ENCODE peak calls at places on chromosomes 4 and X, in eight cellular contexts. One of them, this sample, is unnamed.

GRCh38 chrX:49237060-49237459 is 1.8 kb downstream of the CCDC22 start:
- DNase-seq in uterus: no peak
- DNase-seq in A673: no peak
- DNase-seq in RWPE1: no peak
- DNase-seq in aorta: no peak
- DNase-seq in body of pancreas: no peak
- DNase-seq in GM23338: no peak
- DNase-seq in MM.1S: no peak
- DNase-seq in this sample: no peak

GRCh38 chrX:47285762-47286320 is 53.0 kb downstream of the USP11 start:
- DNase-seq in uterus: peak
- DNase-seq in GM23338: no peak
- DNase-seq in aorta: no peak
- DNase-seq in MM.1S: no peak
- DNase-seq in A673: peak
- DNase-seq in RWPE1: no peak
- DNase-seq in body of pancreas: no peak
- DNase-seq in this sample: no peak

GRCh38 chr4:148094149-148094548 is 348.1 kb downstream of the NR3C2 start:
- DNase-seq in uterus: no peak
- DNase-seq in body of pancreas: no peak
- DNase-seq in RWPE1: no peak
- DNase-seq in aorta: no peak
- DNase-seq in A673: peak
- DNase-seq in GM23338: no peak
- DNase-seq in MM.1S: no peak
- DNase-seq in this sample: no peak

GRCh38 chrX:69236641-69237040 is 71.4 kb upstream of the PJA1 start:
- DNase-seq in GM23338: no peak
- DNase-seq in body of pancreas: no peak
- DNase-seq in A673: no peak
- DNase-seq in RWPE1: no peak
- DNase-seq in MM.1S: no peak
- DNase-seq in uterus: no peak
- DNase-seq in aorta: no peak
- DNase-seq in this sample: no peak

GRCh38 chr4:126375462-126376054 is 1060.8 kb downstream of the FAT4 start:
- DNase-seq in uterus: no peak
- DNase-seq in body of pancreas: no peak
- DNase-seq in MM.1S: no peak
- DNase-seq in GM23338: no peak
- DNase-seq in RWPE1: no peak
- DNase-seq in A673: no peak
- DNase-seq in aorta: no peak
- DNase-seq in this sample: peak

GRCh38 chr4:76002176-76002575 is 5.1 kb downstream of the CXCL9 start:
- DNase-seq in uterus: no peak
- DNase-seq in A673: no peak
- DNase-seq in MM.1S: no peak
- DNase-seq in RWPE1: no peak
- DNase-seq in body of pancreas: no peak
- DNase-seq in GM23338: no peak
- DNase-seq in aorta: no peak
- DNase-seq in this sample: peak

GRCh38 chrX:46444011-46444410 is 101.2 kb downstream of the ZNF674 start:
- DNase-seq in GM23338: no peak
- DNase-seq in RWPE1: peak
- DNase-seq in uterus: no peak
- DNase-seq in aorta: no peak
- DNase-seq in body of pancreas: no peak
- DNase-seq in MM.1S: no peak
- DNase-seq in A673: no peak
- DNase-seq in this sample: peak

GRCh38 chrX:84197550-84197949 is 9.6 kb upstream of the RPS6KA6 start:
- DNase-seq in A673: no peak
- DNase-seq in GM23338: no peak
- DNase-seq in aorta: no peak
- DNase-seq in body of pancreas: no peak
- DNase-seq in uterus: no peak
- DNase-seq in RWPE1: no peak
- DNase-seq in MM.1S: no peak
- DNase-seq in this sample: no peak

GRCh38 chrX:79623098-79623762 is 256.1 kb upstream of the ITM2A start:
- DNase-seq in A673: no peak
- DNase-seq in aorta: no peak
- DNase-seq in uterus: no peak
- DNase-seq in GM23338: no peak
- DNase-seq in body of pancreas: no peak
- DNase-seq in MM.1S: no peak
- DNase-seq in RWPE1: no peak
- DNase-seq in this sample: no peak

GRCh38 chrX:57964975-57965374 is 54.7 kb upstream of the ZXDA start:
- DNase-seq in GM23338: no peak
- DNase-seq in aorta: no peak
- DNase-seq in A673: no peak
- DNase-seq in uterus: no peak
- DNase-seq in MM.1S: no peak
- DNase-seq in body of pancreas: no peak
- DNase-seq in RWPE1: no peak
- DNase-seq in this sample: no peak

GRCh38 chr4:77021614-77022089 is 54.1 kb downstream of the CCNI start:
- DNase-seq in MM.1S: no peak
- DNase-seq in uterus: no peak
- DNase-seq in body of pancreas: no peak
- DNase-seq in aorta: peak
- DNase-seq in GM23338: no peak
- DNase-seq in A673: no peak
- DNase-seq in RWPE1: no peak
- DNase-seq in this sample: peak

GRCh38 chr4:159206427-159206871 is 103.6 kb downstream of the RAPGEF2 start:
- DNase-seq in RWPE1: no peak
- DNase-seq in uterus: no peak
- DNase-seq in MM.1S: peak
- DNase-seq in body of pancreas: no peak
- DNase-seq in aorta: no peak
- DNase-seq in A673: no peak
- DNase-seq in GM23338: no peak
- DNase-seq in this sample: no peak

GRCh38 chrX:23292979-23293651 is 41.5 kb upstream of the PTCHD1 start:
- DNase-seq in uterus: no peak
- DNase-seq in A673: peak
- DNase-seq in aorta: no peak
- DNase-seq in GM23338: peak
- DNase-seq in body of pancreas: no peak
- DNase-seq in RWPE1: no peak
- DNase-seq in MM.1S: no peak
- DNase-seq in this sample: no peak

GRCh38 chrX:13428055-13428786 is 108.4 kb upstream of the ATXN3L start:
- DNase-seq in uterus: no peak
- DNase-seq in body of pancreas: no peak
- DNase-seq in MM.1S: no peak
- DNase-seq in GM23338: peak
- DNase-seq in A673: peak
- DNase-seq in aorta: no peak
- DNase-seq in RWPE1: peak
- DNase-seq in this sample: peak

GRCh38 chrX:119455264-119455663 is 13.0 kb upstream of the SLC25A5 start:
- DNase-seq in aorta: no peak
- DNase-seq in RWPE1: peak
- DNase-seq in A673: no peak
- DNase-seq in body of pancreas: no peak
- DNase-seq in MM.1S: no peak
- DNase-seq in uterus: no peak
- DNase-seq in GM23338: no peak
- DNase-seq in this sample: no peak

GRCh38 chr4:32172086-32172485 is 1451.9 kb downstream of the PCDH7 start:
- DNase-seq in RWPE1: no peak
- DNase-seq in A673: no peak
- DNase-seq in MM.1S: no peak
- DNase-seq in GM23338: no peak
- DNase-seq in body of pancreas: no peak
- DNase-seq in aorta: no peak
- DNase-seq in uterus: no peak
- DNase-seq in this sample: no peak

GRCh38 chrX:108091878-108092291 is 307 bp downstream of the ATG4A start:
- DNase-seq in RWPE1: no peak
- DNase-seq in body of pancreas: no peak
- DNase-seq in MM.1S: peak
- DNase-seq in uterus: no peak
- DNase-seq in GM23338: no peak
- DNase-seq in A673: peak
- DNase-seq in aorta: no peak
- DNase-seq in this sample: no peak

DNA sequence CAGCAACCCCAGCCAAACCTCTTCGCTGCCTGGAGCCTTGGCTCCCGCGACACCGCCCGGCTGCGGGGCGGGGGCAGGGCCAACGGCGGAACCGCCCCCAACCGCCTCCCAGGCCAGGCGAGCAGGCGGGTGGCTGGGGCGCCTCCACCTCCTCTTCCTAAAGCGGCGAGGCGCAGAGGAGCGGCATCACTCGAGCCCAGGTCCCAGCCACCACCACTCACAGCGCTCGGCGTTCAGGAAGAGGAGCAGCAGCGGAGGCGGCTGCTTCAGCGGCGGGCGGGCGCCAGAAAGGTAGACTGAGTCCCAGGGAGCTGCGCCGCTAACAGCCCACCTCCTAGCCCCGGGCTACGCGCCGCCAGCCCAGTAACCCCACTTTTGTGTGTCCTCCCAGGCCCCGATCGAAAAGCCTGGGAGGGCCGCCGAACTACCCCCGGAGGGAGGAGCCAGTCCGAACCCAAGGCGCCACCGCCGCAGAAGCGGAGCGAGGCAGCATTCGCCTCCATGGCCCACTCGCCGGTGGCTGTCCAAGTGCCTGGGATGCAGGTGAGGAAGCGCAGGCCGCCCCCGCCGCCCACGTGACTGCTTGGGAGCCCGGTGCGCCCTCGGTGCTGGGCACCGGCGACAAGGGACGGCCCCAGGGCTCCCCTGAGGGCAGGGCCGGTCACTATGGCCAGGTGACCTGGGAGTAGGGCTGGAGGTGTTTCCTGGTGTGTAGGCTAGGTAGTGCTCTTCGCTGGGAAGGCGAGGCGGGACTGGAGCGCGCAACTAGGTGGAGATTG is at the start of gene STK26:
- DNase-seq in body of pancreas: peak
- DNase-seq in A673: peak
- DNase-seq in MM.1S: peak
- DNase-seq in RWPE1: peak
- DNase-seq in GM23338: peak
- DNase-seq in aorta: peak
- DNase-seq in uterus: peak
- DNase-seq in this sample: peak
- H3K27ac ChIP-seq in body of pancreas: no peak
- H3K27ac ChIP-seq in A673: peak
- H3K27ac ChIP-seq in MM.1S: peak
- H3K27ac ChIP-seq in RWPE1: peak
- H3K27ac ChIP-seq in GM23338: peak
- H3K27ac ChIP-seq in aorta: peak
- H3K27ac ChIP-seq in uterus: peak
- H3K27ac ChIP-seq in this sample: peak

DNA sequence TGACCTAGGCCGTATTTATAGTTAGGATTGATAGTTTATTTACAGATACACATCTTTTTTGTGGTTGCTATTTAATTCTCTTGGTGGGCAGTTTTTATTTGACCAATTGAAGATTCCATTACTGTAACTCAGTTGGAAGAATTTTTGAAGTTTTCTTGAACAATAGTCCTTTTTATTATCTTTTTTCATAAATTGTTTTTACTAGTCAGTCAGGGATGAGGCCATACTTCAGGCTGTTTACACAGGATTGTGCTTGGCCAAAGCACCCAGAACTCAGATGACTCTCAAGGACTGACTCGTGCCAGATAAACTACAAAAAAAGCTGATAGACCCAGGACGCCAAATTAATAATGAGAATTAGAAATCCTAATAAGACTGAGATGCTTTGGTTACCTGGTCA is 7.0 kb downstream of the HERC3 start:
- DNase-seq in aorta: no peak
- DNase-seq in body of pancreas: no peak
- DNase-seq in A673: no peak
- DNase-seq in MM.1S: no peak
- DNase-seq in RWPE1: no peak
- DNase-seq in GM23338: no peak
- DNase-seq in uterus: no peak
- DNase-seq in this sample: peak
- H3K27ac ChIP-seq in aorta: no peak
- H3K27ac ChIP-seq in body of pancreas: no peak
- H3K27ac ChIP-seq in A673: no peak
- H3K27ac ChIP-seq in MM.1S: no peak
- H3K27ac ChIP-seq in RWPE1: no peak
- H3K27ac ChIP-seq in GM23338: no peak
- H3K27ac ChIP-seq in uterus: peak
- H3K27ac ChIP-seq in this sample: peak

GRCh38 chr4:2489081-2489805 is 20.3 kb downstream of the RNF4 start:
- DNase-seq in GM23338: peak
- DNase-seq in aorta: no peak
- DNase-seq in uterus: no peak
- DNase-seq in RWPE1: no peak
- DNase-seq in MM.1S: no peak
- DNase-seq in A673: no peak
- DNase-seq in body of pancreas: no peak
- DNase-seq in this sample: no peak
- H3K27ac ChIP-seq in GM23338: peak
- H3K27ac ChIP-seq in aorta: no peak
- H3K27ac ChIP-seq in uterus: no peak
- H3K27ac ChIP-seq in RWPE1: peak
- H3K27ac ChIP-seq in MM.1S: no peak
- H3K27ac ChIP-seq in A673: peak
- H3K27ac ChIP-seq in body of pancreas: no peak
- H3K27ac ChIP-seq in this sample: no peak

GRCh38 chr4:123120473-123120872 is 198.1 kb upstream of the NUDT6 start:
- DNase-seq in RWPE1: peak
- DNase-seq in uterus: no peak
- DNase-seq in GM23338: no peak
- DNase-seq in A673: no peak
- DNase-seq in MM.1S: no peak
- DNase-seq in body of pancreas: no peak
- DNase-seq in aorta: no peak
- DNase-seq in this sample: no peak

GRCh38 chr4:123114084-123114914 is 191.9 kb upstream of the NUDT6 start:
- DNase-seq in A673: no peak
- DNase-seq in MM.1S: no peak
- DNase-seq in GM23338: no peak
- DNase-seq in aorta: no peak
- DNase-seq in body of pancreas: no peak
- DNase-seq in RWPE1: no peak
- DNase-seq in uterus: no peak
- DNase-seq in this sample: no peak

GRCh38 chr4:123113193-123113592 is 190.8 kb upstream of the NUDT6 start:
- DNase-seq in uterus: no peak
- DNase-seq in body of pancreas: no peak
- DNase-seq in RWPE1: no peak
- DNase-seq in GM23338: no peak
- DNase-seq in aorta: no peak
- DNase-seq in A673: no peak
- DNase-seq in MM.1S: no peak
- DNase-seq in this sample: no peak

GRCh38 chr4:123114915-123115756 is 192.7 kb upstream of the NUDT6 start:
- DNase-seq in A673: no peak
- DNase-seq in aorta: no peak
- DNase-seq in RWPE1: no peak
- DNase-seq in GM23338: peak
- DNase-seq in uterus: no peak
- DNase-seq in MM.1S: no peak
- DNase-seq in body of pancreas: no peak
- DNase-seq in this sample: no peak

GRCh38 chr4:123116412-123116811 is 194.0 kb upstream of the NUDT6 start:
- DNase-seq in A673: no peak
- DNase-seq in aorta: no peak
- DNase-seq in GM23338: no peak
- DNase-seq in MM.1S: no peak
- DNase-seq in body of pancreas: no peak
- DNase-seq in uterus: no peak
- DNase-seq in RWPE1: no peak
- DNase-seq in this sample: peak
- H3K27ac ChIP-seq in A673: no peak
- H3K27ac ChIP-seq in aorta: no peak
- H3K27ac ChIP-seq in GM23338: no peak
- H3K27ac ChIP-seq in MM.1S: no peak
- H3K27ac ChIP-seq in body of pancreas: no peak
- H3K27ac ChIP-seq in uterus: no peak
- H3K27ac ChIP-seq in RWPE1: no peak
- H3K27ac ChIP-seq in this sample: no peak